ENCODE peak calls at places on chromosome 21, in five cellular contexts. K is GM12878, C is iris pigment epithelial cell, D is NCI-H1417, G is iPS-NIHi11. W is an unnamed sample.

GRCh38 chr21:42317826-42318746 is 2.9 kb upstream of the TFF3 start:
- DNase-seq in C (no peak), K (no peak), G (no peak), D (no peak), W (no peak)

GRCh38 chr21:41048141-41048540 is 119.8 kb upstream of the BACE2 start:
- DNase-seq in K (no peak), G (no peak), C (no peak), D (no peak), W (no peak)

GRCh38 chr21:35016517-35017188 is 32.4 kb downstream of the RUNX1 start:
- DNase-seq in G (no peak), C (no peak), K (no peak), D (no peak), W (no peak)

GRCh38 chr21:42378418-42378817 is 12.1 kb upstream of the TFF1 start:
- DNase-seq in K (no peak), G (no peak), D (no peak), C (no peak), W (no peak)

GRCh38 chr21:45469273-45470086 is 64.5 kb downstream of the COL18A1 start:
- DNase-seq in K (no peak), D (no peak), G (no peak), C (no peak), W (no peak)

GRCh38 chr21:31905444-31906400 is 32.9 kb downstream of the HUNK start:
- DNase-seq in D (peak; percentile 17), G (no peak), K (no peak), C (no peak), W (no peak)

GRCh38 chr21:41681336-41681801 is 85.5 kb downstream of the RIPK4 start:
- DNase-seq in C (no peak), D (no peak), G (no peak), K (no peak), W (no peak)

GRCh38 chr21:28719731-28720130 is 272.9 kb downstream of the LTN1 start:
- DNase-seq in D (no peak), G (no peak), K (no peak), C (no peak), W (peak; percentile 24)

GRCh38 chr21:24025101-24025500 is 1582.2 kb downstream of the MRPL39 start:
- DNase-seq in D (no peak), G (no peak), K (no peak), C (no peak), W (no peak)

GRCh38 chr21:43343095-43343991 is 83.6 kb downstream of the SIK1 start:
- DNase-seq in K (no peak), G (peak; percentile 65), D (peak; percentile 89), C (no peak), W (no peak)

GRCh38 chr21:14991957-14992356 is 72.8 kb downstream of the NRIP1 start:
- DNase-seq in D (no peak), C (peak; percentile 71), G (no peak), K (no peak), W (no peak)

GRCh38 chr21:27569831-27570230 is 602.9 kb upstream of the ADAMTS5 start:
- DNase-seq in G (no peak), D (no peak), K (no peak), C (no peak), W (peak; percentile 64)

GRCh38 chr21:45410151-45410864 is 5.3 kb downstream of the COL18A1 start:
- DNase-seq in G (no peak), D (no peak), K (no peak), C (peak; percentile 81), W (no peak)

GRCh38 chr21:42383331-42383730 is 12.5 kb downstream of the TMPRSS3 start:
- DNase-seq in D (no peak), G (no peak), C (no peak), K (no peak), W (no peak)

GRCh38 chr21:42688841-42689371 is 35.5 kb downstream of the PDE9A start:
- DNase-seq in C (no peak), K (no peak), G (peak; percentile 76), D (no peak), W (no peak)

GRCh38 chr21:44847261-44848056 is 26.0 kb downstream of the PTTG1IP start:
- DNase-seq in C (no peak), G (no peak), K (no peak), D (no peak), W (no peak)

GRCh38 chr21:45367402-45368351 is 37.3 kb upstream of the COL18A1 start:
- DNase-seq in K (no peak), C (no peak), D (no peak), G (no peak), W (no peak)

GRCh38 chr21:27703806-27704205 is 736.9 kb upstream of the ADAMTS5 start:
- DNase-seq in G (no peak), D (no peak), C (no peak), K (no peak), W (no peak)

GRCh38 chr21:42799948-42800347 is 79.4 kb downstream of the WDR4 start:
- DNase-seq in K (no peak), G (no peak), C (no peak), D (no peak), W (no peak)

GRCh38 chr21:42797522-42797921 is 81.8 kb downstream of the WDR4 start:
- DNase-seq in K (no peak), C (no peak), G (no peak), D (no peak), W (no peak)

GRCh38 chr21:35051287-35051818 is 2.3 kb upstream of the RUNX1 start:
- DNase-seq in G (peak; percentile 78), C (peak; percentile 91), D (no peak), K (no peak), W (peak; percentile 81)

GRCh38 chr21:44943005-44943685 is 3.3 kb downstream of the SLX9 start:
- DNase-seq in C (no peak), K (no peak), D (no peak), G (no peak), W (no peak)

GRCh38 chr21:31873275-31873695 is 465 bp downstream of the HUNK start:
- DNase-seq in D (peak; percentile 93), G (peak; percentile 58), C (no peak), K (no peak), W (no peak)

GRCh38 chr21:41888749-41889376 is 9.7 kb upstream of the PRDM15 start:
- DNase-seq in K (no peak), G (no peak), C (no peak), D (no peak), W (no peak)

GRCh38 chr21:37219766-37220432 is 47.2 kb downstream of the VPS26C start:
- DNase-seq in D (peak; percentile 78), G (no peak), K (no peak), C (peak; percentile 23), W (peak; percentile 5)

GRCh38 chr21:33831962-33832659 is 83.5 kb downstream of the ATP5PO start:
- DNase-seq in K (no peak), C (no peak), G (no peak), D (no peak), W (no peak)

GRCh38 chr21:18772404-18772803 is 368.8 kb upstream of the TMPRSS15 start:
- DNase-seq in C (no peak), K (no peak), D (no peak), G (no peak), W (no peak)

GRCh38 chr21:40990366-40990765 is 143.4 kb upstream of the DSCAM start:
- DNase-seq in G (no peak), D (no peak), C (no peak), K (no peak), W (no peak)

W was measured in ELR.